ENCODE peak calls at places on chromosome 16, in ten cellular contexts. One of them, this sample, is unnamed.

GRCh38 chr16:83704656-83705055 is 103.1 kb upstream of the HSBP1 start:
- DNase-seq in suprapubic skin: no peak
- DNase-seq in H1: no peak
- DNase-seq in stomach: no peak
- DNase-seq in prostate gland: no peak
- DNase-seq in K562: no peak
- DNase-seq in breast epithelium: no peak
- DNase-seq in HCT116: no peak
- DNase-seq in transverse colon: no peak
- DNase-seq in spleen: no peak
- DNase-seq in this sample: no peak

GRCh38 chr16:58047557-58048348 is 22.2 kb downstream of the MMP15 start:
- DNase-seq in prostate gland: no peak
- DNase-seq in stomach: no peak
- DNase-seq in K562: peak; percentile 40
- DNase-seq in H1: no peak
- DNase-seq in spleen: peak; percentile 74
- DNase-seq in transverse colon: no peak
- DNase-seq in suprapubic skin: no peak
- DNase-seq in HCT116: no peak
- DNase-seq in breast epithelium: no peak
- DNase-seq in this sample: no peak

GRCh38 chr16:84699147-84699711 is 571 bp upstream of the USP10 start:
- DNase-seq in transverse colon: peak; percentile 17
- DNase-seq in spleen: no peak
- DNase-seq in K562: peak; percentile 59
- DNase-seq in H1: no peak
- DNase-seq in prostate gland: no peak
- DNase-seq in stomach: no peak
- DNase-seq in breast epithelium: no peak
- DNase-seq in suprapubic skin: no peak
- DNase-seq in HCT116: no peak
- DNase-seq in this sample: no peak

GRCh38 chr16:47072158-47072557 is 71.6 kb downstream of the NETO2 start:
- DNase-seq in spleen: no peak
- DNase-seq in breast epithelium: no peak
- DNase-seq in stomach: no peak
- DNase-seq in H1: no peak
- DNase-seq in HCT116: no peak
- DNase-seq in transverse colon: no peak
- DNase-seq in prostate gland: no peak
- DNase-seq in K562: no peak
- DNase-seq in suprapubic skin: no peak
- DNase-seq in this sample: no peak

GRCh38 chr16:69171325-69172095 is 15.5 kb upstream of the SNTB2 start:
- DNase-seq in prostate gland: no peak
- DNase-seq in spleen: no peak
- DNase-seq in K562: no peak
- DNase-seq in transverse colon: no peak
- DNase-seq in breast epithelium: no peak
- DNase-seq in H1: no peak
- DNase-seq in suprapubic skin: no peak
- DNase-seq in stomach: no peak
- DNase-seq in HCT116: no peak
- DNase-seq in this sample: no peak

GRCh38 chr16:3938843-3939624 is 58.5 kb upstream of the CREBBP start:
- DNase-seq in HCT116: no peak
- DNase-seq in suprapubic skin: no peak
- DNase-seq in K562: peak; percentile 57
- DNase-seq in stomach: peak; percentile 40
- DNase-seq in spleen: peak; percentile 88
- DNase-seq in breast epithelium: peak; percentile 45
- DNase-seq in H1: peak; percentile 86
- DNase-seq in transverse colon: peak; percentile 30
- DNase-seq in prostate gland: no peak
- DNase-seq in this sample: peak; percentile 94

GRCh38 chr16:28538733-28539596 is at the start of gene NUPR1:
- DNase-seq in stomach: peak; percentile 95
- DNase-seq in suprapubic skin: peak; percentile 99
- DNase-seq in HCT116: no peak
- DNase-seq in H1: no peak
- DNase-seq in spleen: no peak
- DNase-seq in prostate gland: peak; percentile 99
- DNase-seq in breast epithelium: peak; percentile 98
- DNase-seq in transverse colon: peak; percentile 94
- DNase-seq in K562: no peak
- DNase-seq in this sample: peak; percentile 78

GRCh38 chr16:49493836-49494235 is 120.2 kb downstream of the C16orf78 start:
- DNase-seq in K562: no peak
- DNase-seq in spleen: peak; percentile 38
- DNase-seq in stomach: no peak
- DNase-seq in breast epithelium: no peak
- DNase-seq in H1: no peak
- DNase-seq in transverse colon: no peak
- DNase-seq in HCT116: no peak
- DNase-seq in suprapubic skin: peak; percentile 51
- DNase-seq in prostate gland: no peak
- DNase-seq in this sample: no peak

GRCh38 chr16:22186517-22186916 is 19.6 kb upstream of the EEF2K start:
- DNase-seq in H1: no peak
- DNase-seq in transverse colon: no peak
- DNase-seq in spleen: no peak
- DNase-seq in stomach: no peak
- DNase-seq in prostate gland: no peak
- DNase-seq in K562: peak; percentile 44
- DNase-seq in HCT116: no peak
- DNase-seq in suprapubic skin: no peak
- DNase-seq in breast epithelium: no peak
- DNase-seq in this sample: no peak

GRCh38 chr16:58280846-58281301 is 14.0 kb downstream of the PRSS54 start:
- DNase-seq in prostate gland: no peak
- DNase-seq in stomach: peak; percentile 67
- DNase-seq in H1: no peak
- DNase-seq in breast epithelium: no peak
- DNase-seq in transverse colon: no peak
- DNase-seq in spleen: no peak
- DNase-seq in HCT116: no peak
- DNase-seq in suprapubic skin: no peak
- DNase-seq in K562: no peak
- DNase-seq in this sample: no peak

GRCh38 chr16:17519041-17519440 is 48.3 kb upstream of the XYLT1 start:
- DNase-seq in stomach: no peak
- DNase-seq in breast epithelium: no peak
- DNase-seq in H1: no peak
- DNase-seq in transverse colon: no peak
- DNase-seq in K562: no peak
- DNase-seq in spleen: no peak
- DNase-seq in suprapubic skin: no peak
- DNase-seq in prostate gland: no peak
- DNase-seq in HCT116: no peak
- DNase-seq in this sample: no peak

GRCh38 chr16:68450741-68451140 is 2.4 kb upstream of the SMPD3 start:
- DNase-seq in suprapubic skin: no peak
- DNase-seq in spleen: no peak
- DNase-seq in stomach: no peak
- DNase-seq in HCT116: no peak
- DNase-seq in prostate gland: no peak
- DNase-seq in breast epithelium: no peak
- DNase-seq in transverse colon: no peak
- DNase-seq in H1: no peak
- DNase-seq in K562: no peak
- DNase-seq in this sample: no peak

GRCh38 chr16:60651351-60651750 is 1384.9 kb downstream of the CDH8 start:
- DNase-seq in breast epithelium: no peak
- DNase-seq in prostate gland: no peak
- DNase-seq in HCT116: no peak
- DNase-seq in H1: no peak
- DNase-seq in stomach: no peak
- DNase-seq in K562: no peak
- DNase-seq in suprapubic skin: no peak
- DNase-seq in spleen: no peak
- DNase-seq in transverse colon: no peak
- DNase-seq in this sample: no peak

GRCh38 chr16:65663774-65664173 is 541.9 kb upstream of the CDH11 start:
- DNase-seq in prostate gland: no peak
- DNase-seq in K562: no peak
- DNase-seq in transverse colon: no peak
- DNase-seq in HCT116: no peak
- DNase-seq in H1: no peak
- DNase-seq in stomach: no peak
- DNase-seq in breast epithelium: no peak
- DNase-seq in suprapubic skin: no peak
- DNase-seq in spleen: no peak
- DNase-seq in this sample: no peak

GRCh38 chr16:79191933-79192332 is 408.6 kb downstream of the MAF start:
- DNase-seq in H1: no peak
- DNase-seq in transverse colon: no peak
- DNase-seq in stomach: no peak
- DNase-seq in K562: no peak
- DNase-seq in spleen: no peak
- DNase-seq in HCT116: no peak
- DNase-seq in suprapubic skin: no peak
- DNase-seq in prostate gland: no peak
- DNase-seq in breast epithelium: no peak
- DNase-seq in this sample: no peak

GRCh38 chr16:12431547-12431946 is 372.1 kb downstream of the CPPED1 start:
- DNase-seq in K562: no peak
- DNase-seq in suprapubic skin: no peak
- DNase-seq in HCT116: no peak
- DNase-seq in prostate gland: no peak
- DNase-seq in transverse colon: no peak
- DNase-seq in stomach: no peak
- DNase-seq in breast epithelium: no peak
- DNase-seq in spleen: no peak
- DNase-seq in H1: no peak
- DNase-seq in this sample: no peak

GRCh38 chr16:52617591-52617990 is 70.6 kb upstream of the TOX3 start:
- DNase-seq in stomach: no peak
- DNase-seq in suprapubic skin: no peak
- DNase-seq in breast epithelium: no peak
- DNase-seq in spleen: no peak
- DNase-seq in K562: no peak
- DNase-seq in transverse colon: no peak
- DNase-seq in H1: no peak
- DNase-seq in prostate gland: no peak
- DNase-seq in HCT116: no peak
- DNase-seq in this sample: no peak

GRCh38 chr16:52618753-52619497 is 72.0 kb upstream of the TOX3 start:
- DNase-seq in transverse colon: no peak
- DNase-seq in suprapubic skin: no peak
- DNase-seq in H1: no peak
- DNase-seq in K562: no peak
- DNase-seq in prostate gland: no peak
- DNase-seq in spleen: no peak
- DNase-seq in breast epithelium: no peak
- DNase-seq in HCT116: no peak
- DNase-seq in stomach: no peak
- DNase-seq in this sample: no peak

GRCh38 chr16:52624891-52625290 is 77.9 kb upstream of the TOX3 start:
- DNase-seq in transverse colon: no peak
- DNase-seq in spleen: no peak
- DNase-seq in suprapubic skin: no peak
- DNase-seq in K562: no peak
- DNase-seq in stomach: no peak
- DNase-seq in breast epithelium: no peak
- DNase-seq in H1: no peak
- DNase-seq in HCT116: no peak
- DNase-seq in prostate gland: no peak
- DNase-seq in this sample: no peak

GRCh38 chr16:52621651-52622050 is 74.7 kb upstream of the TOX3 start:
- DNase-seq in suprapubic skin: no peak
- DNase-seq in spleen: no peak
- DNase-seq in stomach: no peak
- DNase-seq in prostate gland: no peak
- DNase-seq in HCT116: no peak
- DNase-seq in breast epithelium: no peak
- DNase-seq in H1: no peak
- DNase-seq in K562: no peak
- DNase-seq in transverse colon: no peak
- DNase-seq in this sample: no peak
- H3K27me3 ChIP-seq in suprapubic skin: no peaks in the 10 kb centered on the region
- H3K27me3 ChIP-seq in spleen: no peaks in the 10 kb centered on the region
- H3K27me3 ChIP-seq in stomach: no peaks in the 10 kb centered on the region
- H3K27me3 ChIP-seq in prostate gland: no peaks in the 10 kb centered on the region
- H3K27me3 ChIP-seq in HCT116: no peaks in the 10 kb centered on the region
- H3K27me3 ChIP-seq in breast epithelium: no peaks in the 10 kb centered on the region
- H3K27me3 ChIP-seq in H1: no peaks in the 10 kb centered on the region
- H3K27me3 ChIP-seq in K562: no peaks in the 10 kb centered on the region
- H3K27me3 ChIP-seq in transverse colon: no peaks in the 10 kb centered on the region
- H3K27me3 ChIP-seq in this sample: no peaks in the 10 kb centered on the region

GRCh38 chr16:2520097-2520783 is at the start of gene AMDHD2:
- DNase-seq in H1: no peak
- DNase-seq in breast epithelium: peak; percentile 90
- DNase-seq in stomach: peak; percentile 91
- DNase-seq in transverse colon: peak; percentile 92
- DNase-seq in prostate gland: peak; percentile 89
- DNase-seq in spleen: peak; percentile 96
- DNase-seq in HCT116: peak; percentile 69
- DNase-seq in suprapubic skin: peak; percentile 94
- DNase-seq in K562: peak; percentile 95
- DNase-seq in this sample: peak; percentile 99
- TF ChIP-seq POLR2AphosphoS5 in H1: peak; percentile 95
- TF ChIP-seq POLR2AphosphoS5 in breast epithelium: peak; percentile 48
- TF ChIP-seq POLR2AphosphoS5 in stomach: peak; percentile 96
- TF ChIP-seq POLR2AphosphoS5 in transverse colon: peak; percentile 84
- TF ChIP-seq POLR2AphosphoS5 in prostate gland: peak; percentile 72
- TF ChIP-seq POLR2AphosphoS5 in spleen: peak; percentile 91
- TF ChIP-seq POLR2AphosphoS5 in HCT116: peak; percentile 82
- TF ChIP-seq POLR2AphosphoS5 in suprapubic skin: peak; percentile 77
- TF ChIP-seq POLR2AphosphoS5 in K562: peak; percentile 89
- TF ChIP-seq POLR2AphosphoS5 in this sample: peak; percentile 78

GRCh38 chr16:30371248-30371816 is 1.0 kb upstream of the TBC1D10B start:
- DNase-seq in breast epithelium: no peak
- DNase-seq in spleen: no peak
- DNase-seq in transverse colon: no peak
- DNase-seq in stomach: no peak
- DNase-seq in HCT116: no peak
- DNase-seq in K562: no peak
- DNase-seq in prostate gland: no peak
- DNase-seq in suprapubic skin: no peak
- DNase-seq in H1: no peak
- DNase-seq in this sample: no peak
- TF ChIP-seq POLR2A in breast epithelium: no peak
- TF ChIP-seq POLR2A in spleen: no peak
- TF ChIP-seq POLR2A in transverse colon: peak; percentile 47
- TF ChIP-seq POLR2A in stomach: no peak
- TF ChIP-seq POLR2A in HCT116: no peak
- TF ChIP-seq POLR2A in K562: peak; percentile 79
- TF ChIP-seq POLR2A in prostate gland: no peak
- TF ChIP-seq POLR2A in suprapubic skin: no peak
- TF ChIP-seq POLR2A in H1: no peak
- TF ChIP-seq POLR2A in this sample: no peak

DNA sequence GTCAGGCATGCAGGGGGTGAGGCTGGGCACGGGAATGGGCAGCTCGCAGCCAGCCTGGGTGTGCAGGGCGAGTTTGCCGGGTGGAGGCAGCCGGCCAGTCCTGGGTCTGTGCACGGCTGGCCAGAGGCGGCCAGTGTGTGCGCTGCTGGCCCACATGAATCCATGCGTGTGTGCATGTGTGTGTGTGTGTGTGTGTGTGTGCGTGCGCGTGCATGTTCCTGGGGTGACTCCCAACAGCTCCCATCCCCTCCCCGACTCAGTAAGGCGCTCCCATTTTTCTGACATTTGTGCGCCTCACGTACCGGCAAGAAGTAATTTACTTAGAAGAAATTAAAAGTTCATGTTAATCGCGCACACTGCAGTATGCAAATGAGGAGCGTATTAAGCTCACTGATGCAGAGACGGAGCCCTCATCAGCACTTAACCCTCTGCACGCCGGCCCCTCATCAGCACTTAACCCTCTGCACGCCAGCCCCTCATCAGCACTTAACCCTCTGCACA is 55.4 kb upstream of the ACSF3 start:
- DNase-seq in breast epithelium: no peak
- DNase-seq in transverse colon: no peak
- DNase-seq in H1: no peak
- DNase-seq in stomach: no peak
- DNase-seq in prostate gland: no peak
- DNase-seq in spleen: peak; percentile 36
- DNase-seq in K562: no peak
- DNase-seq in HCT116: no peak
- DNase-seq in suprapubic skin: no peak
- DNase-seq in this sample: peak; percentile 64
- H3K27me3 ChIP-seq in breast epithelium: peaks cover 93% of the 10 kb centered on the region
- H3K27me3 ChIP-seq in transverse colon: peaks cover 53% of the 10 kb centered on the region
- H3K27me3 ChIP-seq in H1: no peaks in the 10 kb centered on the region
- H3K27me3 ChIP-seq in stomach: peaks cover 4% of the 10 kb centered on the region
- H3K27me3 ChIP-seq in prostate gland: peaks cover 20% of the 10 kb centered on the region
- H3K27me3 ChIP-seq in spleen: peaks cover 5% of the 10 kb centered on the region
- H3K27me3 ChIP-seq in K562: peaks cover 72% of the 10 kb centered on the region
- H3K27me3 ChIP-seq in HCT116: peaks cover 41% of the 10 kb centered on the region
- H3K27me3 ChIP-seq in suprapubic skin: peaks cover 85% of the 10 kb centered on the region
- H3K27me3 ChIP-seq in this sample: peaks cover 8% of the 10 kb centered on the region